ENCODE peak calls at places on chromosomes 4 and X, in eight cellular contexts. E is upper lobe of right lung; I is CD4-positive, CD25-positive, alpha-beta regulatory T cell; K is cardiac muscle cell; B is IMR-90; H is sigmoid colon; X is pancreas; A is lung. U is an unnamed sample. For H3K36me3, the result is how much of the 10 kb centered on the place peaks cover.

GRCh38 chrX:129600981-129601424 is 53.8 kb downstream of the APLN start:
- DNase-seq in E (no peak), I (no peak), K (peak), B (peak), H (no peak), X (no peak), A (no peak), U (no peak)

GRCh38 chr4:82268050-82268825 is 105.6 kb downstream of the HNRNPD start:
- DNase-seq in E (no peak), I (peak), K (peak), B (peak), H (peak), X (no peak), A (peak), U (peak)

GRCh38 chrX:76605390-76605789 is 177.9 kb downstream of the MAGEE1 start:
- DNase-seq in E (no peak), I (no peak), K (no peak), B (no peak), H (no peak), X (no peak), A (no peak), U (no peak)

GRCh38 chrX:13703589-13703988 is 14.7 kb downstream of the RAB9A start:
- DNase-seq in E (no peak), I (no peak), K (no peak), B (no peak), H (no peak), X (no peak), A (no peak), U (no peak)

GRCh38 chr4:71487324-71487677 is 148.5 kb downstream of the SLC4A4 start:
- DNase-seq in E (no peak), I (no peak), K (no peak), B (no peak), H (no peak), X (no peak), A (no peak), U (no peak)

GRCh38 chr4:75939890-75940691 is 722 bp downstream of the NAAA start:
- DNase-seq in E (peak), I (peak), K (peak), B (peak), H (peak), X (peak), A (peak), U (peak)

GRCh38 chr4:27861381-27861787 is 1000.7 kb downstream of the STIM2 start:
- DNase-seq in E (no peak), I (no peak), K (peak), B (peak), H (no peak), X (peak), A (no peak), U (no peak)

GRCh38 chr4:118585015-118585414 is 100.2 kb upstream of the METTL14 start:
- DNase-seq in E (no peak), I (no peak), K (no peak), B (no peak), H (no peak), X (no peak), A (no peak), U (no peak)

GRCh38 chr4:53782468-53782865 is 191.2 kb upstream of the LNX1 start:
- DNase-seq in E (no peak), I (no peak), K (peak), B (peak), H (no peak), X (no peak), A (no peak), U (no peak)

GRCh38 chrX:149950681-149951080 is 12.4 kb upstream of the EOLA2 start:
- DNase-seq in E (no peak), I (no peak), K (peak), B (peak), H (no peak), X (no peak), A (no peak), U (no peak)

GRCh38 chr4:3374667-3375066 is 67.1 kb upstream of the HGFAC start:
- DNase-seq in E (peak), I (no peak), K (no peak), B (no peak), H (peak), X (no peak), A (no peak), U (no peak)
- H3K36me3 ChIP-seq in E (under half), I (under half), K (under half), B (under half), H (under half), X (under half), A (under half), U (under half)

GRCh38 chrX:23662853-23663252 is 4.4 kb upstream of the PRDX4 start:
- DNase-seq in E (no peak), I (no peak), K (peak), B (peak), H (no peak), X (no peak), A (no peak), U (no peak)
- H3K36me3 ChIP-seq in E (under half), I (under half), K (under half), B (under half), H (under half), X (under half), A (under half), U (under half)

GRCh38 chrX:15820106-15821073 is 30.1 kb downstream of the ZRSR2 start:
- DNase-seq in E (no peak), I (no peak), K (no peak), B (peak), H (no peak), X (no peak), A (no peak), U (no peak)
- H3K36me3 ChIP-seq in E (under half), I (under half), K (under half), B (under half), H (under half), X (under half), A (under half), U (under half)

DNA sequence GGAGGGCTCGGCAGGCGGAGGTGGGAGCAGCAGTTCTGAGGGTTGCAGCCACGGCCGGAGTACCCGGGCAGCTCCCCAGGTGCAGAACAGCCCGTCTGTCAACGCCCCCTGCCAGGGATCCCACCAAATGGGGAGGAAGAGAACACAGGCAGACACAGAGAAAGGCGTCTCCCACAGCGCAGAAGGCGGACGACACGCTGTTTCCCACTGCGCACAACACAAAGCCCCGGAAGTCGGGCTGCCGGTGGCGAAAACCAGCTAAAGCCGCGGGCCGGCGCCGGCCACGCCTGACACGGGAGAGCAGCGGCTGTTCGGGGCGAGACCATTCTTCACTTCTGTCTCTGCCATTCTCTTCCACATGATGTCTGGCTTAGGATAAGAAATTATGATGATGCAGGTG is 31.6 kb downstream of the CTBP1 start:
- DNase-seq in E (no peak), I (no peak), K (no peak), B (no peak), H (no peak), X (no peak), A (no peak), U (no peak)
- H3K36me3 ChIP-seq in E (half or more), I (under half), K (under half), B (half or more), H (half or more), X (under half), A (under half), U (half or more)

GRCh38 chr4:88043001-88043400 is 35.6 kb downstream of the PKD2 start:
- DNase-seq in E (no peak), I (no peak), K (peak), B (no peak), H (no peak), X (no peak), A (no peak), U (no peak)
- H3K36me3 ChIP-seq in E (half or more), I (under half), K (half or more), B (under half), H (half or more), X (under half), A (under half), U (half or more)

GRCh38 chrX:53642326-53642725 is 44.2 kb downstream of the HUWE1 start:
- DNase-seq in E (no peak), I (no peak), K (no peak), B (no peak), H (no peak), X (no peak), A (no peak), U (no peak)

GRCh38 chrX:53637479-53637878 is 49.0 kb downstream of the HUWE1 start:
- DNase-seq in E (no peak), I (no peak), K (no peak), B (no peak), H (no peak), X (no peak), A (no peak), U (no peak)

DNA sequence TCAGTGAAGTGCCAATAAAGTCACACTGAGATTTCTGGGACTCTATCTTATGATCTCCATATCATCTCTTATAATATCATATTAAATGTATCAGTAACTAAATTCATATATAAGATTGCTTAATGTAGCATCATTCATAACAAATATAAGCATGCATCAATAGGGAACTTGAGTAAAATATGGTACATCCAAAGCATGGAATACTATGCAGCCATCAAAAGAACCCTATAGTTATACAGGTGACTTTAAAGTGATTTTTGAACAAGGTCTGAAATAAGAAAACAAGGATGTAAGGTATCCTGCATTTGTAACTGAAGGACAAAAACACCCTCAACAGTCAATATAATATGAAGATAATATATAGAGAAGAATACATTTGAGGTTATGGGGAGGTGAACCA is 47.3 kb downstream of the HUWE1 start:
- DNase-seq in E (no peak), I (no peak), K (no peak), B (no peak), H (no peak), X (no peak), A (no peak), U (no peak)
- H3K36me3 ChIP-seq in E (under half), I (half or more), K (under half), B (under half), H (under half), X (under half), A (under half), U (half or more)

GRCh38 chr4:51880016-51880915 is 37.3 kb downstream of the DCUN1D4 start:
- DNase-seq in E (no peak), I (no peak), K (no peak), B (peak), H (no peak), X (no peak), A (no peak), U (no peak)
- H3K36me3 ChIP-seq in E (half or more), I (under half), K (under half), B (under half), H (half or more), X (under half), A (under half), U (half or more)

GRCh38 chrX:78124304-78124703 is 15.1 kb downstream of the TAF9B start:
- DNase-seq in E (no peak), I (no peak), K (peak), B (no peak), H (no peak), X (no peak), A (no peak), U (no peak)
- H3K36me3 ChIP-seq in E (half or more), I (half or more), K (under half), B (under half), H (half or more), X (under half), A (under half), U (half or more)

GRCh38 chrX:154352466-154352865 is 22.0 kb downstream of the FLNA start:
- DNase-seq in E (peak), I (no peak), K (peak), B (no peak), H (no peak), X (no peak), A (no peak), U (no peak)

GRCh38 chrX:154354516-154354915 is 19.9 kb downstream of the FLNA start:
- DNase-seq in E (peak), I (no peak), K (no peak), B (no peak), H (no peak), X (no peak), A (no peak), U (no peak)

GRCh38 chrX:154352012-154352401 is 22.4 kb downstream of the FLNA start:
- DNase-seq in E (peak), I (no peak), K (peak), B (no peak), H (peak), X (no peak), A (no peak), U (no peak)

GRCh38 chrX:154354013-154354412 is 20.4 kb downstream of the FLNA start:
- DNase-seq in E (peak), I (no peak), K (no peak), B (no peak), H (peak), X (no peak), A (no peak), U (peak)

GRCh38 chrX:154353172-154353843 is 21.1 kb downstream of the FLNA start:
- DNase-seq in E (peak), I (no peak), K (no peak), B (no peak), H (peak), X (no peak), A (no peak), U (peak)
- H3K36me3 ChIP-seq in E (half or more), I (half or more), K (under half), B (half or more), H (half or more), X (under half), A (under half), U (half or more)

GRCh38 chr4:106297636-106298035 is 18.4 kb downstream of the TBCK start:
- DNase-seq in E (no peak), I (no peak), K (no peak), B (no peak), H (no peak), X (no peak), A (no peak), U (no peak)
- H3K36me3 ChIP-seq in E (under half), I (under half), K (under half), B (under half), H (under half), X (under half), A (under half), U (under half)